ENCODE peak calls at places on chromosomes 16 and 17, in four cellular contexts. One of them, this sample, is unnamed.

GRCh38 chr17:61670691-61671090 is 79.7 kb upstream of the NACA2 start:
- DNase-seq in HFF-Myc: no peak
- DNase-seq in AG09319: no peak
- DNase-seq in mucosa of descending colon: no peak
- DNase-seq in this sample: no peak

GRCh38 chr17:50550661-50551432 is 3.9 kb downstream of the SPATA20 start:
- DNase-seq in HFF-Myc: peak
- DNase-seq in AG09319: peak
- DNase-seq in mucosa of descending colon: peak
- DNase-seq in this sample: no peak

GRCh38 chr16:16915771-16916170 is 536.8 kb downstream of the NPIPA7 start:
- DNase-seq in HFF-Myc: no peak
- DNase-seq in AG09319: no peak
- DNase-seq in mucosa of descending colon: no peak
- DNase-seq in this sample: no peak

GRCh38 chr16:86566601-86566965 is at the start of gene FOXC2:
- DNase-seq in HFF-Myc: peak
- DNase-seq in AG09319: peak
- DNase-seq in mucosa of descending colon: peak
- DNase-seq in this sample: peak

GRCh38 chr17:80866050-80866793 is 125.4 kb upstream of the CHMP6 start:
- DNase-seq in HFF-Myc: no peak
- DNase-seq in AG09319: peak
- DNase-seq in mucosa of descending colon: peak
- DNase-seq in this sample: peak

GRCh38 chr16:85620403-85620802 is 7.3 kb downstream of the GSE1 start:
- DNase-seq in HFF-Myc: no peak
- DNase-seq in AG09319: no peak
- DNase-seq in mucosa of descending colon: no peak
- DNase-seq in this sample: no peak

GRCh38 chr17:43069368-43069898 is 44.4 kb downstream of the RND2 start:
- DNase-seq in HFF-Myc: no peak
- DNase-seq in AG09319: no peak
- DNase-seq in mucosa of descending colon: no peak
- DNase-seq in this sample: no peak

GRCh38 chr17:9893606-9894005 is 11.5 kb downstream of the RCVRN start:
- DNase-seq in HFF-Myc: no peak
- DNase-seq in AG09319: no peak
- DNase-seq in mucosa of descending colon: no peak
- DNase-seq in this sample: no peak

GRCh38 chr16:765488-765865 is 4.9 kb downstream of the MSLN start:
- DNase-seq in HFF-Myc: no peak
- DNase-seq in AG09319: no peak
- DNase-seq in mucosa of descending colon: no peak
- DNase-seq in this sample: no peak

GRCh38 chr17:1312261-1312870 is 32.9 kb downstream of the TRARG1 start:
- DNase-seq in HFF-Myc: no peak
- DNase-seq in AG09319: no peak
- DNase-seq in mucosa of descending colon: peak
- DNase-seq in this sample: no peak

GRCh38 chr17:62030264-62030663 is 34.8 kb downstream of the MED13 start:
- DNase-seq in HFF-Myc: no peak
- DNase-seq in AG09319: no peak
- DNase-seq in mucosa of descending colon: no peak
- DNase-seq in this sample: no peak

GRCh38 chr16:14003119-14003570 is 68.0 kb upstream of the MRTFB start:
- DNase-seq in HFF-Myc: peak
- DNase-seq in AG09319: no peak
- DNase-seq in mucosa of descending colon: peak
- DNase-seq in this sample: no peak

GRCh38 chr16:47359478-47359877 is 101.4 kb downstream of the ITFG1 start:
- DNase-seq in HFF-Myc: no peak
- DNase-seq in AG09319: no peak
- DNase-seq in mucosa of descending colon: no peak
- DNase-seq in this sample: no peak

GRCh38 chr16:12340151-12340733 is 363.7 kb downstream of the SNX29 start:
- DNase-seq in HFF-Myc: no peak
- DNase-seq in AG09319: no peak
- DNase-seq in mucosa of descending colon: no peak
- DNase-seq in this sample: peak

GRCh38 chr17:27939489-27940465 is 46.6 kb upstream of the LYRM9 start:
- DNase-seq in HFF-Myc: no peak
- DNase-seq in AG09319: no peak
- DNase-seq in mucosa of descending colon: no peak
- DNase-seq in this sample: peak

GRCh38 chr16:10040136-10041080 is 141.8 kb downstream of the GRIN2A start:
- DNase-seq in HFF-Myc: no peak
- DNase-seq in AG09319: no peak
- DNase-seq in mucosa of descending colon: no peak
- DNase-seq in this sample: no peak

GRCh38 chr17:17567631-17568030 is 23.9 kb downstream of the PEMT start:
- DNase-seq in HFF-Myc: no peak
- DNase-seq in AG09319: no peak
- DNase-seq in mucosa of descending colon: no peak
- DNase-seq in this sample: no peak

GRCh38 chr17:83075270-83075880 is 4.0 kb upstream of the METRNL start:
- DNase-seq in HFF-Myc: no peak
- DNase-seq in AG09319: no peak
- DNase-seq in mucosa of descending colon: no peak
- DNase-seq in this sample: no peak

GRCh38 chr17:83074696-83075223 is 4.6 kb upstream of the METRNL start:
- DNase-seq in HFF-Myc: no peak
- DNase-seq in AG09319: no peak
- DNase-seq in mucosa of descending colon: no peak
- DNase-seq in this sample: no peak

GRCh38 chr17:83072600-83073358 is 6.6 kb upstream of the METRNL start:
- DNase-seq in HFF-Myc: no peak
- DNase-seq in AG09319: no peak
- DNase-seq in mucosa of descending colon: no peak
- DNase-seq in this sample: no peak

GRCh38 chr17:83071966-83072562 is 7.3 kb upstream of the METRNL start:
- DNase-seq in HFF-Myc: no peak
- DNase-seq in AG09319: no peak
- DNase-seq in mucosa of descending colon: no peak
- DNase-seq in this sample: no peak

GRCh38 chr17:83073389-83074063 is 5.9 kb upstream of the METRNL start:
- DNase-seq in HFF-Myc: no peak
- DNase-seq in AG09319: no peak
- DNase-seq in mucosa of descending colon: peak
- DNase-seq in this sample: no peak
- TF ChIP-seq CTCF in HFF-Myc: no peak
- TF ChIP-seq CTCF in AG09319: no peak
- TF ChIP-seq CTCF in mucosa of descending colon: no peak
- TF ChIP-seq CTCF in this sample: no peak

GRCh38 chr16:4273858-4274291 is 1.1 kb upstream of the TFAP4 start:
- DNase-seq in HFF-Myc: no peak
- DNase-seq in AG09319: no peak
- DNase-seq in mucosa of descending colon: peak
- DNase-seq in this sample: peak
- TF ChIP-seq CTCF in HFF-Myc: peak
- TF ChIP-seq CTCF in AG09319: peak
- TF ChIP-seq CTCF in mucosa of descending colon: no peak
- TF ChIP-seq CTCF in this sample: peak

GRCh38 chr17:74571894-74572293 is 4.6 kb upstream of the CD300H start:
- DNase-seq in HFF-Myc: no peak
- DNase-seq in AG09319: no peak
- DNase-seq in mucosa of descending colon: no peak
- DNase-seq in this sample: no peak

GRCh38 chr17:74569001-74569391 is 1.7 kb upstream of the CD300H start:
- DNase-seq in HFF-Myc: no peak
- DNase-seq in AG09319: no peak
- DNase-seq in mucosa of descending colon: no peak
- DNase-seq in this sample: no peak

GRCh38 chr17:74569392-74570003 is 2.2 kb upstream of the CD300H start:
- DNase-seq in HFF-Myc: peak
- DNase-seq in AG09319: peak
- DNase-seq in mucosa of descending colon: peak
- DNase-seq in this sample: no peak

GRCh38 chr17:74574489-74575142 is 7.3 kb upstream of the CD300H start:
- DNase-seq in HFF-Myc: no peak
- DNase-seq in AG09319: no peak
- DNase-seq in mucosa of descending colon: no peak
- DNase-seq in this sample: no peak

DNA sequence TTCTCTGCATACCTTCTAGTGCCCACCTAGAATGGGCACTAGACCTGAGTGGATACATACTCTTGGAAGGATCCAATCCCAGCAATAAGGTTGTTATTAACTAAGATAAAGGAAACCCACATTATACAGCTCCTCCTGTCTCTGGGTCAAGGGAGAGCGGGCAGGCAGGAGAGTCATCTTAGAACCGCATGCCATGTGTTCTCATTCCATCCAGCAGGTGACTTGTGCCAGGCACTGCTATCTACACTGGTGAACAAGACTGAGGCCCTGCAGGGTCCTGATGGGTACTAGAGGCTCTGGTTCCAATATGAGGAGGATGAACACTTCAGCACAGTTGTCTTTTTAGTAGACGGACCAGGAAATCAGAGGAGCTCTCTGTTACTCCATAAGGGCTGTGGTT is 5.9 kb upstream of the CD300H start:
- DNase-seq in HFF-Myc: no peak
- DNase-seq in AG09319: no peak
- DNase-seq in mucosa of descending colon: no peak
- DNase-seq in this sample: no peak
- TF ChIP-seq CTCF in HFF-Myc: no peak
- TF ChIP-seq CTCF in AG09319: no peak
- TF ChIP-seq CTCF in mucosa of descending colon: no peak
- TF ChIP-seq CTCF in this sample: no peak

GRCh38 chr17:4594406-4595349 is 10.3 kb downstream of the SMTNL2 start:
- DNase-seq in HFF-Myc: no peak
- DNase-seq in AG09319: no peak
- DNase-seq in mucosa of descending colon: no peak
- DNase-seq in this sample: peak
- TF ChIP-seq CTCF in HFF-Myc: peak
- TF ChIP-seq CTCF in AG09319: no peak
- TF ChIP-seq CTCF in mucosa of descending colon: peak
- TF ChIP-seq CTCF in this sample: peak

GRCh38 chr17:41602524-41602923 is 10.0 kb downstream of the KRT16 start:
- DNase-seq in HFF-Myc: no peak
- DNase-seq in AG09319: no peak
- DNase-seq in mucosa of descending colon: no peak
- DNase-seq in this sample: no peak
- TF ChIP-seq CTCF in HFF-Myc: no peak
- TF ChIP-seq CTCF in AG09319: no peak
- TF ChIP-seq CTCF in mucosa of descending colon: no peak
- TF ChIP-seq CTCF in this sample: no peak

GRCh38 chr16:75496546-75496945 is 1.3 kb upstream of the CHST6 start:
- DNase-seq in HFF-Myc: no peak
- DNase-seq in AG09319: no peak
- DNase-seq in mucosa of descending colon: no peak
- DNase-seq in this sample: peak

GRCh38 chr16:75494696-75495601 is at the start of gene CHST6:
- DNase-seq in HFF-Myc: no peak
- DNase-seq in AG09319: no peak
- DNase-seq in mucosa of descending colon: no peak
- DNase-seq in this sample: peak

GRCh38 chr16:75488322-75488721 is 6.9 kb downstream of the CHST6 start:
- DNase-seq in HFF-Myc: no peak
- DNase-seq in AG09319: no peak
- DNase-seq in mucosa of descending colon: no peak
- DNase-seq in this sample: no peak

GRCh38 chr16:75494184-75494583 is 1.1 kb downstream of the CHST6 start:
- DNase-seq in HFF-Myc: no peak
- DNase-seq in AG09319: no peak
- DNase-seq in mucosa of descending colon: no peak
- DNase-seq in this sample: peak

DNA sequence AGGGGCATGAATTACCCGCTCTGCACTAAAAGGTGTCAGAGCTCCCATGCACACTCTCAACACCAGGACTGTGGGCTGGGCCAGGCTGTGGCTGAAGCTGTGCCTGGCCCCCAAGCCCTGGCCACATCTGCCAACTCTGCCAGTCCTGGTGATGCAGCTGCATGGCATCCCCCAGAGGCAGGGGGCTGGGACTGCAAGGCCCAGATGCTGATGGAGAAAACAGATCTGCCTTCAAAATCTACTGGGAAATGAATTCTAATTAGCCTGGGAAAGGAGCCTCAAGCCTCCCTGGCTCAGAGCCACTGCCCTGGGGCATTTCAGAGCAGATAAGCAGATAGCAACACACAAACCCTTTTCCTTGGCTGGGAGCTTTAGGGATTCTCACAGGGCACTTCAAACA is 3.4 kb downstream of the CHST6 start:
- DNase-seq in HFF-Myc: no peak
- DNase-seq in AG09319: no peak
- DNase-seq in mucosa of descending colon: no peak
- DNase-seq in this sample: peak
- TF ChIP-seq CTCF in HFF-Myc: peak
- TF ChIP-seq CTCF in AG09319: peak
- TF ChIP-seq CTCF in mucosa of descending colon: no peak
- TF ChIP-seq CTCF in this sample: peak

GRCh38 chr17:56629450-56630187 is 36.1 kb downstream of the NOG start:
- DNase-seq in HFF-Myc: peak
- DNase-seq in AG09319: peak
- DNase-seq in mucosa of descending colon: no peak
- DNase-seq in this sample: no peak
- TF ChIP-seq CTCF in HFF-Myc: peak
- TF ChIP-seq CTCF in AG09319: peak
- TF ChIP-seq CTCF in mucosa of descending colon: no peak
- TF ChIP-seq CTCF in this sample: peak